ENCODE peak calls at places on chromosomes 12 and 14, in six cellular contexts. G, F, R, A, O and I are unnamed samples.

GRCh38 chr12:25852792-25853191 is 105.7 kb upstream of the RASSF8 start:
- DNase-seq in R (no peak), O (no peak), F (no peak), A (no peak), G (no peak), I (no peak)

GRCh38 chr14:67919259-67919658 is 99.7 kb downstream of the RAD51B start:
- DNase-seq in F (no peak), R (no peak), G (no peak), A (no peak), O (no peak), I (no peak)

GRCh38 chr12:82184844-82185243 is 173.3 kb downstream of the CCDC59 start:
- DNase-seq in R (no peak), G (no peak), O (no peak), A (no peak), F (no peak), I (no peak)

GRCh38 chr14:95061317-95062093 is 95.8 kb downstream of the DICER1 start:
- DNase-seq in R (no peak), G (no peak), O (no peak), F (no peak), A (no peak), I (no peak)

GRCh38 chr12:128458301-128458974 is 191.5 kb downstream of the TMEM132C start:
- DNase-seq in R (no peak), O (no peak), A (no peak), G (no peak), F (no peak), I (no peak)

GRCh38 chr12:108616941-108617858 is 16.5 kb downstream of the SELPLG start:
- DNase-seq in O (no peak), R (no peak), G (no peak), F (peak), A (peak), I (no peak)

GRCh38 chr14:88189040-88189839 is 133.8 kb downstream of the KCNK10 start:
- DNase-seq in O (peak), A (no peak), G (peak), R (peak), F (no peak), I (peak)

GRCh38 chr12:77766224-77766623 is 64.5 kb upstream of the NAV3 start:
- DNase-seq in F (no peak), R (no peak), G (no peak), O (no peak), A (no peak), I (no peak)

GRCh38 chr14:61934385-61934784 is 172.2 kb downstream of the SNAPC1 start:
- DNase-seq in R (no peak), F (no peak), A (no peak), O (peak), G (no peak), I (no peak)
- H3K27ac ChIP-seq in R (no peak), F (no peak), A (no peak), O (no peak), G (no peak), I (no peak)

GRCh38 chr12:64097346-64098105 is 124.6 kb downstream of the KICS2 start:
- DNase-seq in F (no peak), G (no peak), O (no peak), R (no peak), A (no peak), I (no peak)

GRCh38 chr12:64102339-64102738 is 119.8 kb downstream of the KICS2 start:
- DNase-seq in R (no peak), F (no peak), O (no peak), A (no peak), G (no peak), I (no peak)

GRCh38 chr12:64098709-64099354 is 123.3 kb downstream of the KICS2 start:
- DNase-seq in G (no peak), A (no peak), O (no peak), R (no peak), F (no peak), I (no peak)

GRCh38 chr12:64103821-64104220 is 118.3 kb downstream of the KICS2 start:
- DNase-seq in R (no peak), F (no peak), A (no peak), O (no peak), G (no peak), I (no peak)

DNA sequence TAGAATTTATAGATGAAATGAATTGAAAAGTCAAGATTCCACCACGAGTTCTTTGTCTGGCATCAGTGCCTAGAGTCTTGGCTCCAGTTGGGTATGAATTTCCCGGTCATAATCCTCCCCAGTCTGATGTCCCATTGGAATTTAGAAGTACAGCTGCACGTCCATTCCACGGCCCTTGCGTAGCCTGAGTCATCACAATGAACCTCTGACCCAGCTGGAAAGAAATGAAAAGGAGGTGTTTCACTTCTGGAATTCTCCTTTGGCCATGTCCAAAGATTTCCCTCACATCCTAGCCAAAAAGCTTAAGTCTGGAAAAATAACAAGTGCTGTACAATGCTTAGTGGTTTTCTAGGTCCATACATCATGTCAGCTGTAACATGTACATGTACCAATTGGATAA is 122.7 kb downstream of the KICS2 start:
- DNase-seq in R (no peak), F (no peak), G (no peak), O (no peak), A (peak), I (no peak)
- H3K27ac ChIP-seq in R (no peak), F (no peak), G (peak), O (no peak), A (peak), I (no peak)

DNA sequence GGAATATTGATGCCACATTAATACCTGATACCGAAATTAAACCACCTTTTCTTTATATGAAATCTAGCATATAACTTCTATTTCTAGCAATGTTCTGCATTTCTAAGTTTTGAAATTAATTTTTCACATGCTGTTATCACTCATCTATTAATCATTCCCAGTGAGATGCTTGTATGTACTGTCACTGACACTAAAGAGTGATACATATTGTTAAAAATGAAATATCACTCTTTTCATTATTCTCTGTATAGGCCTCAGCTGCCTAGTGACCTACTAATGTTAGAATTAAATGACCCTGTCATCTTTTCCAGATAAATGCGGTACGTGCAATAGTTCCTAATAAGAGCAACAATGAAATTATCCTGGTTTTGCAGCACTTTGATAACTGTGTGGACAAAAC is 49.7 kb upstream of the KCNH3 start:
- DNase-seq in O (no peak), G (no peak), A (no peak), R (no peak), F (no peak), I (no peak)
- H3K27ac ChIP-seq in O (peak), G (peak), A (no peak), R (no peak), F (no peak), I (no peak)

GRCh38 chr14:39230416-39230815 is 3.3 kb upstream of the MIA2 start:
- DNase-seq in G (no peak), F (no peak), A (no peak), R (no peak), O (no peak), I (no peak)

GRCh38 chr14:39229601-39230110 is 4.1 kb upstream of the MIA2 start:
- DNase-seq in A (no peak), O (no peak), F (no peak), G (no peak), R (no peak), I (no peak)

GRCh38 chr14:39232554-39233415 is 930 bp upstream of the MIA2 start:
- DNase-seq in R (no peak), F (no peak), O (no peak), A (no peak), G (no peak), I (peak)

GRCh38 chr14:39229222-39229543 is 4.5 kb upstream of the MIA2 start:
- DNase-seq in F (no peak), A (no peak), R (no peak), G (no peak), O (no peak), I (no peak)

DNA sequence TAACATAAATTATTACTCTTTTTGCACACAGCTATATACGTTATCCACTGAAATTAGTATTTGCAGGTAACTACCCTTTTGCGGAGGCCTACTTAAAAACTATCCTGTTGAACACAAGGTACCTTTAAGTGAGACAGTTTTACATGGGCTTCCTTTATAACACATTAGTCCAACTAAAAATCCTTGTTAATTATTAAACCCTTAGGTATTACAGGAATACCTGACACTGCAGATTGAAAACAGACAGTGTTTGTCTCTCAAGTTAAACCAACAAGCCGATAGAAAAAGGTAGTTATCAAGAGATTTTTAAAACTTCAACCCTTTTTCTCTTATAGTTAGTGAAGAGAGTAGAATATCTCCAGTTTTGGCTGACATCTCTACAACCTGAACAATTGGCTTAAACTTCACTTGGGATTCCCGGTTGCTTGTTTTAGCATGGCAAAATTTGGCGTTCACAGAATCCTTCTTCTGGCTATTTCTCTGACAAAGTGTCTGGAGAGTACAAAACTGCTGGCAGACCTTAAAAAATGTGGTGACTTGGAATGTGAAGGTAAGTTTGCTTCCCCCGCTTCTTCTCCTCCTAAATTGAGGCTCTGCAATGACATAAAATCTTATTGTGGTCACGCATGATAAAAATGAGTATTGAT is at the start of gene MIA2:
- DNase-seq in F (no peak), O (no peak), A (no peak), G (no peak), R (no peak), I (no peak)
- H3K27ac ChIP-seq in F (peak), O (no peak), A (no peak), G (no peak), R (peak), I (no peak)

GRCh38 chr14:74927225-74927624 is 4.2 kb upstream of the RPS6KL1 start:
- DNase-seq in R (no peak), F (no peak), A (no peak), G (no peak), O (no peak), I (no peak)
- H3K27ac ChIP-seq in R (no peak), F (no peak), A (no peak), G (no peak), O (no peak), I (no peak)

GRCh38 chr12:6903712-6904111 is 910 bp upstream of the LRRC23 start:
- DNase-seq in R (no peak), A (no peak), O (no peak), F (no peak), G (no peak), I (no peak)
- H3K27ac ChIP-seq in R (no peak), A (no peak), O (no peak), F (no peak), G (no peak), I (no peak)

GRCh38 chr12:53674977-53675700 is 744 bp downstream of the ATP5MC2 start:
- DNase-seq in F (no peak), A (no peak), O (no peak), G (no peak), R (no peak), I (no peak)
- H3K27ac ChIP-seq in F (peak), A (peak), O (peak), G (peak), R (peak), I (peak)